ENCODE peak calls at places on chromosomes 4 and X, in five cellular contexts. Q is psoas muscle, O is lung, W is astrocyte, I is AG09319. L is an unnamed sample.

GRCh38 chr4:99362768-99363167 is 10.2 kb upstream of the ADH1C start:
- DNase-seq in W (no peak), Q (peak), I (no peak), O (no peak), L (no peak)

GRCh38 chr4:124432500-124432899 is 280.0 kb downstream of the ANKRD50 start:
- DNase-seq in I (no peak), O (no peak), Q (no peak), W (peak), L (no peak)

GRCh38 chr4:163493643-163494359 is 689 bp upstream of the TMA16 start:
- DNase-seq in I (no peak), Q (peak), O (no peak), W (no peak), L (no peak)

GRCh38 chr4:15598644-15599043 is 56.5 kb downstream of the FBXL5 start:
- DNase-seq in Q (no peak), W (peak), I (no peak), O (no peak), L (no peak)

GRCh38 chr4:184728858-184729257 is 5.0 kb downstream of the CENPU start:
- DNase-seq in O (no peak), W (peak), I (no peak), Q (no peak), L (no peak)

GRCh38 chr4:141614878-141615586 is 21.4 kb upstream of the IL15 start:
- DNase-seq in I (no peak), Q (no peak), O (no peak), W (no peak), L (no peak)

GRCh38 chrX:18883234-18883960 is 100.5 kb downstream of the PHKA2 start:
- DNase-seq in Q (peak), I (no peak), W (no peak), O (peak), L (no peak)

GRCh38 chrX:32530802-32531403 is 680.4 kb downstream of the DMD start:
- DNase-seq in O (no peak), W (peak), I (peak), Q (no peak), L (no peak)

GRCh38 chrX:132401935-132402334 is 86.9 kb downstream of the MBNL3 start:
- DNase-seq in I (no peak), W (peak), O (no peak), Q (no peak), L (no peak)

GRCh38 chrX:26747877-26748276 is 531.9 kb downstream of the MAGEB5 start:
- DNase-seq in I (no peak), O (no peak), Q (no peak), W (no peak), L (no peak)

GRCh38 chrX:130296743-130297142 is 28.0 kb upstream of the ZNF280C start:
- DNase-seq in O (no peak), Q (no peak), I (no peak), W (no peak), L (no peak)

GRCh38 chr4:121822796-121823504 is 733 bp downstream of the CCNA2 start:
- DNase-seq in O (no peak), W (peak), I (no peak), Q (no peak), L (no peak)

GRCh38 chrX:115535421-115535820 is 25.6 kb upstream of the PLS3 start:
- DNase-seq in I (no peak), W (no peak), O (no peak), Q (no peak), L (no peak)

GRCh38 chr4:23838131-23838530 is 51.7 kb downstream of the PPARGC1A start:
- DNase-seq in Q (no peak), O (no peak), I (no peak), W (no peak), L (no peak)

GRCh38 chr4:76017056-76017686 is 6.1 kb downstream of the CXCL10 start:
- DNase-seq in I (no peak), Q (no peak), O (no peak), W (no peak), L (no peak)

GRCh38 chr4:185341841-185342240 is 53.9 kb downstream of the LRP2BP start:
- DNase-seq in I (no peak), Q (no peak), W (no peak), O (no peak), L (no peak)

GRCh38 chr4:52925531-52925968 is 63.4 kb downstream of the RASL11B start:
- DNase-seq in I (no peak), W (peak), O (no peak), Q (no peak), L (no peak)

GRCh38 chr4:7829687-7830580 is 109.7 kb downstream of the AFAP1 start:
- DNase-seq in I (no peak), W (no peak), O (no peak), Q (no peak), L (no peak)

GRCh38 chr4:86972997-86973396 is 38.2 kb downstream of the AFF1 start:
- DNase-seq in Q (peak), O (peak), W (no peak), I (no peak), L (no peak)

GRCh38 chr4:153013202-153013988 is 77.3 kb downstream of the FHDC1 start:
- DNase-seq in O (no peak), Q (no peak), W (no peak), I (no peak), L (no peak)

GRCh38 chr4:159735281-159736207 is 632.7 kb downstream of the RAPGEF2 start:
- DNase-seq in I (no peak), W (no peak), O (no peak), Q (no peak), L (no peak)

GRCh38 chrX:45557390-45557789 is 356.7 kb upstream of the DIPK2B start:
- DNase-seq in I (no peak), Q (no peak), O (no peak), W (no peak), L (no peak)

GRCh38 chr4:180909279-180909678 is 1333.9 kb upstream of the TENM3 start:
- DNase-seq in O (no peak), Q (no peak), I (no peak), W (no peak), L (no peak)

GRCh38 chr4:83866821-83867220 is 330.9 kb downstream of the GPAT3 start:
- DNase-seq in W (peak), I (no peak), Q (no peak), O (no peak), L (no peak)

GRCh38 chr4:123478859-123479345 is 82.3 kb downstream of the SPRY1 start:
- DNase-seq in W (peak), O (peak), I (no peak), Q (no peak), L (no peak)

GRCh38 chr4:8861576-8862279 is 9.9 kb downstream of the HMX1 start:
- DNase-seq in O (no peak), Q (no peak), I (no peak), W (no peak), L (no peak)

GRCh38 chr4:8710416-8710815 is 117.9 kb downstream of the CPZ start:
- DNase-seq in O (no peak), I (no peak), Q (peak), W (no peak), L (peak)

GRCh38 chr4:144647095-144647959 is 1.4 kb downstream of the HHIP start:
- DNase-seq in I (no peak), O (no peak), Q (no peak), W (peak), L (no peak)

GRCh38 chr4:40629401-40630334 is at the start of gene RBM47:
- DNase-seq in I (peak), W (peak), O (peak), Q (peak), L (peak)

GRCh38 chr4:76003620-76004019 is 3.7 kb downstream of the CXCL9 start:
- DNase-seq in I (no peak), Q (no peak), W (no peak), O (no peak), L (no peak)

GRCh38 chrX:48511561-48511960 is 2.8 kb downstream of the PORCN start:
- DNase-seq in Q (no peak), O (no peak), W (no peak), I (no peak), L (no peak)

GRCh38 chrX:102720237-102721168 is at the start of gene GPRASP3:
- DNase-seq in W (peak), O (peak), I (peak), Q (peak), L (no peak)

GRCh38 chrX:45667666-45668065 is 467.0 kb upstream of the DIPK2B start:
- DNase-seq in W (peak), I (no peak), Q (no peak), O (no peak), L (no peak)

GRCh38 chr4:62077406-62077805 is 877.3 kb downstream of the ADGRL3 start:
- DNase-seq in I (no peak), W (no peak), Q (no peak), O (no peak), L (no peak)
- TF ChIP-seq CTCF in I (no peak), W (no peak), Q (no peak), O (no peak), L (no peak)

DNA sequence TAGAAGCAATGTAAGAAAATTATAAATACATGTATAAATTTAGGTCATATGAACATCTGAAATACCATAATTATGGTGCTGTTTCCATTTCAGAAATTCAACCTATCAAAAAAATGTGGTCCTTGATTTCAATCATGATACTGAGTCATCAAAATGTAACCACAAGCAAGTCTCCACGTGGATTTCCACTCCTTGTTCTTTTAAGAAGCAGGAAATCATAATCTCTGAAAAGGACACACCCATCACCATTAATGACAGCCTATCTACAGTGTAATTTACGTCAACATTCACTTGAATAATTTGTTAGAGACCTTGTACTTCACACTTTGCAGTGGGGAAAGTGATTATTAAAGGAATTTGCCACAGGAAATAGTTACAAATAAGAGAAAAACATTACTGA is 17.7 kb upstream of the SLC7A11 start:
- DNase-seq in W (peak), Q (no peak), O (no peak), I (no peak), L (no peak)
- TF ChIP-seq CTCF in W (no peak), Q (no peak), O (no peak), I (no peak), L (no peak)

GRCh38 chrX:9257718-9258117 is 207.1 kb upstream of the TBL1X start:
- DNase-seq in O (no peak), W (no peak), Q (no peak), I (no peak), L (no peak)
- TF ChIP-seq CTCF in O (no peak), W (no peak), Q (no peak), I (no peak), L (no peak)

GRCh38 chrX:71653344-71653743 is 14.0 kb upstream of the LOC101059915 start:
- DNase-seq in I (no peak), O (no peak), Q (no peak), W (no peak), L (no peak)

GRCh38 chrX:71652405-71652804 is 14.9 kb upstream of the LOC101059915 start:
- DNase-seq in I (peak), O (peak), Q (no peak), W (peak), L (no peak)

GRCh38 chrX:71650333-71650969 is 16.9 kb upstream of the LOC101059915 start:
- DNase-seq in O (no peak), Q (no peak), W (no peak), I (no peak), L (no peak)
- TF ChIP-seq CTCF in O (no peak), Q (peak), W (no peak), I (no peak), L (no peak)